ENCODE peak calls at places on chromosomes 4 and X, in ten cellular contexts. U is A549; I is right lobe of liver; D is activated T-cell treated with anti-CD3 and anti-CD28 coated beads for 4 hours; W is stimulated activated CD8-positive, alpha-beta memory T cell treated with anti-CD3 and anti-CD28 coated beads, Interleukin-4, amount 100 ng/mL, for 48 hours; G is GM12864; T is posterior cingulate gyrus; N is Daoy; F is iris pigment epithelial cell; S is T-helper 2 cell. J is an unnamed sample.

GRCh38 chr4:129926936-129927335 is 831.0 kb downstream of the C4orf33 start:
- DNase-seq in U (no peak), I (no peak), D (no peak), W (no peak), G (no peak), T (no peak), N (no peak), F (no peak), S (no peak), J (no peak)

GRCh38 chr4:123060039-123060770 is 137.8 kb upstream of the NUDT6 start:
- DNase-seq in U (no peak), I (no peak), D (no peak), W (no peak), G (no peak), T (no peak), N (no peak), F (no peak), S (no peak), J (no peak)

GRCh38 chrX:6813836-6814370 is 279.0 kb upstream of the VCX3A start:
- DNase-seq in U (no peak), I (no peak), D (no peak), W (no peak), G (no peak), T (no peak), N (no peak), F (no peak), S (no peak), J (no peak)

GRCh38 chrX:16208601-16209000 is 41.3 kb downstream of the MAGEB17 start:
- DNase-seq in U (no peak), I (no peak), D (no peak), W (no peak), G (no peak), T (no peak), N (no peak), F (no peak), S (no peak), J (no peak)

GRCh38 chr4:151675366-151676060 is 85.3 kb downstream of the GATB start:
- DNase-seq in U (no peak), I (no peak), D (no peak), W (no peak), G (no peak), T (peak; percentile 28), N (no peak), F (no peak), S (no peak), J (no peak)

GRCh38 chr4:164615964-164616363 is 138.0 kb upstream of the SMIM31 start:
- DNase-seq in U (no peak), I (no peak), D (no peak), W (no peak), G (no peak), T (no peak), N (no peak), F (no peak), S (no peak), J (no peak)

GRCh38 chrX:11381464-11381863 is 88.3 kb downstream of the AMELX start:
- DNase-seq in U (peak; percentile 5), I (no peak), D (no peak), W (no peak), G (peak; percentile 19), T (no peak), N (peak; percentile 38), F (peak; percentile 65), S (no peak), J (peak; percentile 44)

GRCh38 chrX:72128881-72129280 is 2.8 kb downstream of the RTL5 start:
- DNase-seq in U (peak; percentile 23), I (no peak), D (no peak), W (peak; percentile 34), G (no peak), T (no peak), N (peak; percentile 15), F (peak; percentile 7), S (no peak), J (no peak)

GRCh38 chr4:2333916-2334644 is 72.2 kb upstream of the MXD4 start:
- DNase-seq in U (no peak), I (no peak), D (no peak), W (no peak), G (no peak), T (no peak), N (no peak), F (no peak), S (no peak), J (no peak)

GRCh38 chr4:165369522-165369921 is 9.3 kb upstream of the CPE start:
- DNase-seq in U (no peak), I (peak; percentile 61), D (no peak), W (no peak), G (no peak), T (no peak), N (no peak), F (peak; percentile 37), S (no peak), J (no peak)

GRCh38 chr4:102447413-102447812 is 53.7 kb upstream of the NFKB1 start:
- DNase-seq in U (no peak), I (no peak), D (no peak), W (no peak), G (peak; percentile 8), T (no peak), N (no peak), F (no peak), S (no peak), J (no peak)

GRCh38 chr4:156298230-156298629 is 344.6 kb upstream of the CTSO start:
- DNase-seq in U (no peak), I (no peak), D (no peak), W (no peak), G (no peak), T (no peak), N (peak; percentile 71), F (peak; percentile 81), S (no peak), J (no peak)

GRCh38 chr4:141637565-141637964 is 1.2 kb downstream of the IL15 start:
- DNase-seq in U (no peak), I (no peak), D (no peak), W (no peak), G (no peak), T (no peak), N (no peak), F (no peak), S (no peak), J (no peak)

GRCh38 chrX:121389976-121390709 is 342.7 kb downstream of the GLUD2 start:
- DNase-seq in U (no peak), I (no peak), D (no peak), W (no peak), G (no peak), T (no peak), N (peak; percentile 52), F (no peak), S (no peak), J (no peak)

GRCh38 chrX:41734530-41734929 is 10.5 kb downstream of the GPR82 start:
- DNase-seq in U (peak; percentile 15), I (no peak), D (no peak), W (no peak), G (no peak), T (no peak), N (no peak), F (peak; percentile 17), S (no peak), J (no peak)

GRCh38 chrX:19964017-19964710 is 26.7 kb downstream of the BCLAF3 start:
- DNase-seq in U (no peak), I (no peak), D (peak; percentile 5), W (peak; percentile 43), G (peak; percentile 29), T (no peak), N (peak; percentile 4), F (peak; percentile 1), S (no peak), J (no peak)

GRCh38 chr4:25441519-25442117 is 64.6 kb downstream of the ANAPC4 start:
- DNase-seq in U (peak; percentile 18), I (peak; percentile 61), D (no peak), W (peak; percentile 42), G (no peak), T (peak; percentile 47), N (peak; percentile 60), F (peak; percentile 73), S (no peak), J (peak; percentile 70)

GRCh38 chrX:148424570-148424969 is 75.8 kb upstream of the AFF2 start:
- DNase-seq in U (no peak), I (no peak), D (no peak), W (no peak), G (no peak), T (no peak), N (no peak), F (no peak), S (no peak), J (no peak)

GRCh38 chr4:86043755-86044592 is 315.9 kb downstream of the MAPK10 start:
- DNase-seq in U (peak; percentile 6), I (no peak), D (no peak), W (no peak), G (peak; percentile 2), T (peak; percentile 21), N (peak; percentile 23), F (peak; percentile 64), S (no peak), J (peak; percentile 16)

GRCh38 chr4:33357121-33357520 is 2637.0 kb downstream of the PCDH7 start:
- DNase-seq in U (no peak), I (no peak), D (no peak), W (no peak), G (no peak), T (no peak), N (no peak), F (no peak), S (no peak), J (no peak)

J was measured in mucosa of gallbladder.